ENCODE peak calls at places on chromosomes 11 and 22, in nine cellular contexts. One of them, this sample, is unnamed. For H3K9me3, the result is how much of the 10 kb centered on the place peaks cover.

GRCh38 chr22:46813816-46814597 is 51.6 kb downstream of the TBC1D22A start:
- DNase-seq in cardiac muscle cell: no peak
- DNase-seq in left lung: no peak
- DNase-seq in PC-3: no peak
- DNase-seq in colonic mucosa: no peak
- DNase-seq in neural progenitor cell: no peak
- DNase-seq in HCT116: no peak
- DNase-seq in gastrocnemius medialis: no peak
- DNase-seq in heart left ventricle: no peak
- DNase-seq in this sample: no peak

GRCh38 chr11:10376061-10376460 is 71.2 kb downstream of the ADM start:
- DNase-seq in cardiac muscle cell: no peak
- DNase-seq in left lung: no peak
- DNase-seq in PC-3: no peak
- DNase-seq in colonic mucosa: no peak
- DNase-seq in neural progenitor cell: no peak
- DNase-seq in HCT116: no peak
- DNase-seq in gastrocnemius medialis: no peak
- DNase-seq in heart left ventricle: no peak
- DNase-seq in this sample: no peak

GRCh38 chr11:40286137-40286536 is 1173.3 kb downstream of the LRRC4C start:
- DNase-seq in cardiac muscle cell: peak
- DNase-seq in left lung: no peak
- DNase-seq in PC-3: no peak
- DNase-seq in colonic mucosa: no peak
- DNase-seq in neural progenitor cell: no peak
- DNase-seq in HCT116: no peak
- DNase-seq in gastrocnemius medialis: no peak
- DNase-seq in heart left ventricle: no peak
- DNase-seq in this sample: no peak

GRCh38 chr11:71266114-71266833 is 13.9 kb upstream of the SHANK2 start:
- DNase-seq in cardiac muscle cell: no peak
- DNase-seq in left lung: peak
- DNase-seq in PC-3: no peak
- DNase-seq in colonic mucosa: peak
- DNase-seq in neural progenitor cell: no peak
- DNase-seq in HCT116: no peak
- DNase-seq in gastrocnemius medialis: no peak
- DNase-seq in heart left ventricle: no peak
- DNase-seq in this sample: no peak

GRCh38 chr11:78020248-78020647 is 2.8 kb downstream of the KCTD14 start:
- DNase-seq in cardiac muscle cell: no peak
- DNase-seq in left lung: no peak
- DNase-seq in PC-3: no peak
- DNase-seq in colonic mucosa: no peak
- DNase-seq in neural progenitor cell: no peak
- DNase-seq in HCT116: no peak
- DNase-seq in gastrocnemius medialis: no peak
- DNase-seq in heart left ventricle: no peak
- DNase-seq in this sample: no peak

GRCh38 chr22:26452236-26453016 is 23.4 kb downstream of the ASPHD2 start:
- DNase-seq in cardiac muscle cell: no peak
- DNase-seq in left lung: no peak
- DNase-seq in PC-3: no peak
- DNase-seq in colonic mucosa: no peak
- DNase-seq in neural progenitor cell: no peak
- DNase-seq in HCT116: no peak
- DNase-seq in gastrocnemius medialis: no peak
- DNase-seq in heart left ventricle: no peak
- DNase-seq in this sample: no peak

GRCh38 chr11:10504490-10504889 is 36.5 kb downstream of the RNF141 start:
- DNase-seq in cardiac muscle cell: no peak
- DNase-seq in left lung: no peak
- DNase-seq in PC-3: no peak
- DNase-seq in colonic mucosa: no peak
- DNase-seq in neural progenitor cell: no peak
- DNase-seq in HCT116: no peak
- DNase-seq in gastrocnemius medialis: no peak
- DNase-seq in heart left ventricle: no peak
- DNase-seq in this sample: no peak

GRCh38 chr11:35105319-35106063 is 33.5 kb upstream of the CD44 start:
- DNase-seq in cardiac muscle cell: peak
- DNase-seq in left lung: no peak
- DNase-seq in PC-3: no peak
- DNase-seq in colonic mucosa: no peak
- DNase-seq in neural progenitor cell: no peak
- DNase-seq in HCT116: no peak
- DNase-seq in gastrocnemius medialis: no peak
- DNase-seq in heart left ventricle: peak
- DNase-seq in this sample: peak

GRCh38 chr11:90243534-90243933 is 20.7 kb upstream of the CHORDC1 start:
- DNase-seq in cardiac muscle cell: no peak
- DNase-seq in left lung: no peak
- DNase-seq in PC-3: no peak
- DNase-seq in colonic mucosa: no peak
- DNase-seq in neural progenitor cell: no peak
- DNase-seq in HCT116: no peak
- DNase-seq in gastrocnemius medialis: no peak
- DNase-seq in heart left ventricle: no peak
- DNase-seq in this sample: no peak

GRCh38 chr11:19345848-19346681 is 105.3 kb upstream of the E2F8 start:
- DNase-seq in cardiac muscle cell: peak
- DNase-seq in left lung: peak
- DNase-seq in PC-3: no peak
- DNase-seq in colonic mucosa: no peak
- DNase-seq in neural progenitor cell: peak
- DNase-seq in HCT116: no peak
- DNase-seq in gastrocnemius medialis: no peak
- DNase-seq in heart left ventricle: peak
- DNase-seq in this sample: no peak

GRCh38 chr11:71446942-71447688 is 1.1 kb downstream of the DHCR7 start:
- DNase-seq in cardiac muscle cell: no peak
- DNase-seq in left lung: no peak
- DNase-seq in PC-3: peak
- DNase-seq in colonic mucosa: peak
- DNase-seq in neural progenitor cell: peak
- DNase-seq in HCT116: no peak
- DNase-seq in gastrocnemius medialis: no peak
- DNase-seq in heart left ventricle: no peak
- DNase-seq in this sample: no peak

GRCh38 chr22:19891350-19892248 is 36.9 kb upstream of the GNB1L start:
- DNase-seq in cardiac muscle cell: no peak
- DNase-seq in left lung: peak
- DNase-seq in PC-3: peak
- DNase-seq in colonic mucosa: no peak
- DNase-seq in neural progenitor cell: peak
- DNase-seq in HCT116: no peak
- DNase-seq in gastrocnemius medialis: no peak
- DNase-seq in heart left ventricle: no peak
- DNase-seq in this sample: peak

GRCh38 chr11:117198613-117199012 is 557 bp upstream of the TAGLN start:
- DNase-seq in cardiac muscle cell: no peak
- DNase-seq in left lung: peak
- DNase-seq in PC-3: no peak
- DNase-seq in colonic mucosa: no peak
- DNase-seq in neural progenitor cell: no peak
- DNase-seq in HCT116: no peak
- DNase-seq in gastrocnemius medialis: no peak
- DNase-seq in heart left ventricle: peak
- DNase-seq in this sample: no peak

GRCh38 chr22:18994780-18995711 is 59.0 kb upstream of the PRODH start:
- DNase-seq in cardiac muscle cell: peak
- DNase-seq in left lung: peak
- DNase-seq in PC-3: no peak
- DNase-seq in colonic mucosa: no peak
- DNase-seq in neural progenitor cell: peak
- DNase-seq in HCT116: no peak
- DNase-seq in gastrocnemius medialis: no peak
- DNase-seq in heart left ventricle: no peak
- DNase-seq in this sample: peak

GRCh38 chr11:43950323-43950855 is 8.0 kb downstream of the C11orf96 start:
- DNase-seq in cardiac muscle cell: no peak
- DNase-seq in left lung: no peak
- DNase-seq in PC-3: no peak
- DNase-seq in colonic mucosa: no peak
- DNase-seq in neural progenitor cell: no peak
- DNase-seq in HCT116: no peak
- DNase-seq in gastrocnemius medialis: no peak
- DNase-seq in heart left ventricle: no peak
- DNase-seq in this sample: no peak

DNA sequence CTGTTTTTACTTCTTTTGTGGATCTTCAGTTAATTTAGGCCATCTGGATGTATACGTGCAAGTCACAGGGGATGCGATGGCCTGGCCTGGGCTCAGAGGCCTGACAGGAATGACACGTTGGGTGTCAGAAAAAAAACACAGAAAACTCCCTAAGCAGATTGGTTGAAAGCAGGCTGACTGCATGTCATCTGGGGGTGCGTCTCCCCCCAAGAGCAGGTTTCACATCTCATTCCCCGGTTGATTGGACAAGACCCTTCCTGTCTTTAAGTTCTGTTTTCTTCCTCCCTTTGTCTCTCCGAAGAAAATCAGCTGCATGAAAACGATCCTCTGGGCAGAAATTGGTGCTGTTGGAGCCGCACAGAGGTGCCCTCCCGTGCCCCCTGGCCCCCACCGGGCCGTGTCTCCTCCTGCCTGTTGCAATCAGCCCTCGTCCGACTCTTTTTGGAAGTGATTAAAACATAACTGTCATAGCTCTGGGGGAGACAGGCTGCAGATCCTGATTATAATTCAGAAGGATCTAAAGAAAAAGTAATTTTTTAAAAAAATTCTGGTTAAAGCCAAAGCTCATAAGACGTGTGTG is 71.8 kb upstream of the PARVG start:
- DNase-seq in cardiac muscle cell: no peak
- DNase-seq in left lung: peak
- DNase-seq in PC-3: no peak
- DNase-seq in colonic mucosa: no peak
- DNase-seq in neural progenitor cell: no peak
- DNase-seq in HCT116: no peak
- DNase-seq in gastrocnemius medialis: no peak
- DNase-seq in heart left ventricle: peak
- DNase-seq in this sample: no peak
- H3K9me3 ChIP-seq in cardiac muscle cell: under half
- H3K9me3 ChIP-seq in left lung: under half
- H3K9me3 ChIP-seq in PC-3: under half
- H3K9me3 ChIP-seq in colonic mucosa: under half
- H3K9me3 ChIP-seq in neural progenitor cell: under half
- H3K9me3 ChIP-seq in HCT116: under half
- H3K9me3 ChIP-seq in gastrocnemius medialis: under half
- H3K9me3 ChIP-seq in heart left ventricle: under half
- H3K9me3 ChIP-seq in this sample: under half

DNA sequence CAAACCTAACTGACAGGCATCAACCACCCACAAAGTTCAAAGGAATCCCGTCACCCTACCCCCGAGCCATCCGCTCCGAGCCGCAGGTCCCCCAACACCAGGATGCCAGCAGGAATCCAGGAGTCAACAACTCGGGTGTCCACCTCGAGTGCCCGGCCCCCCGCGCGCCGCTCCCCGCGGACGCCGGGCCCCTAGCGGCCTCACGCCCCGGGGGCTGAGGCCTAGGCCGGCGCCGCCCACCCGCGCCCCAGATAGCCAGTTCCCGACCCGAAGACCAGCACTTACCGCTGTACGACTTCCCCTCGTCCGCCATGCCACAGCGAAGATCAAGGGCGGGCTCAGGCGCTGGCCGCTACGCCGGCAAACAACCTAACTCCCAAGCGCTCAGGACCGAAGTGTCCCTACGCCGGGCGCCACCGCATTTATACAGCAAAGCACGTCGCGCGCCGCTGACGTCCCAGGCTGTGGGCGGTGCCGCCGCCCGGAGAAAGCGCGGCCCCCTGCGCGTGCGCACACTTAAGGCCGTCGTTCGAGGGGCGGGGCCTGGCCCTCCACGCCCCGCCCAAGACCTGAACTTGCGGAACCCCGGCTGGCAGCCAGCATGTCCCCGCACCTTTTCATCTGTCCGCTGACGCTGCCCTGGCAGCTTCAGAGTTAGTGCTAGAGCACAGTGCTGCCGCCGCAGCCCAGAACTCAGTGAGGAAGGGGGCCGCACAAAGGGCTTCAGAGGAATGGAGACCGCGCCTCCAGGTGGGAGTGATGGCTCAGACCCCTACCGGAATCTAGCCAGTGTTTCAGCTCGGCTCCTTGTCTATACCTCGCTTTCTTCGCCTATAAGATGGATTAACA is at the start of gene NXF1:
- DNase-seq in cardiac muscle cell: peak
- DNase-seq in left lung: peak
- DNase-seq in PC-3: peak
- DNase-seq in colonic mucosa: peak
- DNase-seq in neural progenitor cell: peak
- DNase-seq in HCT116: peak
- DNase-seq in gastrocnemius medialis: peak
- DNase-seq in heart left ventricle: peak
- DNase-seq in this sample: peak
- TF ChIP-seq CTCF in cardiac muscle cell: no peak
- TF ChIP-seq CTCF in left lung: no peak
- TF ChIP-seq CTCF in PC-3: peak
- TF ChIP-seq CTCF in colonic mucosa: no peak
- TF ChIP-seq CTCF in neural progenitor cell: peak
- TF ChIP-seq CTCF in HCT116: no peak
- TF ChIP-seq CTCF in gastrocnemius medialis: peak
- TF ChIP-seq CTCF in heart left ventricle: no peak
- TF ChIP-seq CTCF in this sample: peak

GRCh38 chr11:2649848-2650247 is 49.9 kb downstream of the KCNQ1OT1 start:
- DNase-seq in cardiac muscle cell: no peak
- DNase-seq in left lung: no peak
- DNase-seq in PC-3: no peak
- DNase-seq in colonic mucosa: no peak
- DNase-seq in neural progenitor cell: no peak
- DNase-seq in HCT116: no peak
- DNase-seq in gastrocnemius medialis: no peak
- DNase-seq in heart left ventricle: no peak
- DNase-seq in this sample: no peak
- H3K9me3 ChIP-seq in cardiac muscle cell: under half
- H3K9me3 ChIP-seq in left lung: under half
- H3K9me3 ChIP-seq in PC-3: under half
- H3K9me3 ChIP-seq in colonic mucosa: under half
- H3K9me3 ChIP-seq in neural progenitor cell: under half
- H3K9me3 ChIP-seq in HCT116: under half
- H3K9me3 ChIP-seq in gastrocnemius medialis: under half
- H3K9me3 ChIP-seq in heart left ventricle: under half
- H3K9me3 ChIP-seq in this sample: under half

DNA sequence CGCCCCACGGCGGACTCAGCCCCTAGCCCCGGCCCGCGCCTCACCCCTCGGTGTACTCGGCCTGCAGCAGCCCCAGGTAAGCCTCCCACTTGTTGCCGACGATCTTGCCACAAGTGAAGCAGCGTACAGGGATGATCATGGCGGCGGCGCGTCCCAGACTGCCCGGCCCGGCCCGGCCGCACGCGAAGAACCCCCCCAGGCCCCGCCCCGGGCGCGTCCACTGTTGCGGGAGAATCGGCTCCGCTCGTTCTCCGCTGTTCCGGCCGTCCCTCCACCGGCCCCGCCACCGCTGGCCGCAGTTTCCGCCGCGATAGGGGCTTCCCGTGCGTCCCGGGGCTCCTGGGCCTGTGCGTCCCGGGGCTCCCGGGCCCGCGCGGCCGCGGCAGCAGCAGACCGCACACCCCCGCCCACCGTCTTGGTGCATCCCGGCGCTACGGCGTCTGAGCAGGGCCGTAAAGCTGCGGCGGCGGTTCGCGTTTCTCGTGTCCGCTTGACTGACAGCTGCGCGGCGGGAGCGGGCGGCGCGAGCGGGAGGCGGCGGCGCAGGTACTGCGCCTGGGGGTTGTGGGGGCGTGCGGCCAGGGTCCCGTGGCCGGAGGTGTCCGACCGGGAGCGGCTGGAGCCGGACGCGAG is at the start of the genes POLR2L and TSPAN4:
- DNase-seq in cardiac muscle cell: peak
- DNase-seq in left lung: peak
- DNase-seq in PC-3: peak
- DNase-seq in colonic mucosa: peak
- DNase-seq in neural progenitor cell: peak
- DNase-seq in HCT116: peak
- DNase-seq in gastrocnemius medialis: peak
- DNase-seq in heart left ventricle: peak
- DNase-seq in this sample: peak
- TF ChIP-seq CTCF in cardiac muscle cell: no peak
- TF ChIP-seq CTCF in left lung: no peak
- TF ChIP-seq CTCF in PC-3: no peak
- TF ChIP-seq CTCF in colonic mucosa: no peak
- TF ChIP-seq CTCF in neural progenitor cell: no peak
- TF ChIP-seq CTCF in HCT116: no peak
- TF ChIP-seq CTCF in gastrocnemius medialis: no peak
- TF ChIP-seq CTCF in heart left ventricle: no peak
- TF ChIP-seq CTCF in this sample: no peak

This sample was measured in BE2C.